ENCODE peak calls at places on chromosomes 5 and 9, in ten cellular contexts. A, K, I, H, D, X, Y, E, M and G are unnamed samples.

GRCh38 chr5:135042595-135042994 is 8.6 kb upstream of the PITX1 start:
- DNase-seq in K (no peak), D (no peak), A (no peak), I (no peak), M (no peak), Y (no peak), X (no peak), E (no peak), H (no peak), G (no peak)

GRCh38 chr5:94153736-94154450 is 412.5 kb upstream of the POU5F2 start:
- DNase-seq in D (no peak), Y (peak; percentile 60), K (no peak), M (no peak), H (peak; percentile 8), I (no peak), E (peak; percentile 38), A (peak; percentile 12), X (peak; percentile 58), G (no peak)

GRCh38 chr9:107626118-107626517 is 136.5 kb upstream of the KLF4 start:
- DNase-seq in I (no peak), K (no peak), M (no peak), D (no peak), H (no peak), Y (no peak), X (no peak), E (no peak), A (no peak), G (no peak)

GRCh38 chr9:96490534-96491078 is 40.6 kb downstream of the HABP4 start:
- DNase-seq in A (no peak), I (no peak), K (no peak), Y (no peak), E (no peak), H (no peak), D (no peak), M (no peak), X (no peak), G (no peak)

GRCh38 chr9:130498298-130498917 is 53.6 kb downstream of the ASS1 start:
- DNase-seq in D (no peak), A (peak; percentile 23), Y (peak; percentile 39), H (peak; percentile 34), I (no peak), X (no peak), M (no peak), E (no peak), K (no peak), G (peak; percentile 28)

GRCh38 chr5:55421074-55421529 is 113.3 kb downstream of the MTREX start:
- DNase-seq in D (no peak), A (peak; percentile 32), K (no peak), I (no peak), X (no peak), H (no peak), Y (peak; percentile 80), E (no peak), M (no peak), G (peak; percentile 39)

GRCh38 chr9:133202688-133203453 is 6.2 kb downstream of the OBP2B start:
- DNase-seq in Y (no peak), K (no peak), A (no peak), I (no peak), X (no peak), M (no peak), E (no peak), H (no peak), D (no peak), G (no peak)

GRCh38 chr5:56019306-56020272 is 24.8 kb upstream of the IL6ST start:
- DNase-seq in X (peak; percentile 78), A (peak; percentile 73), M (no peak), K (no peak), I (no peak), H (peak; percentile 57), D (no peak), E (peak; percentile 82), Y (peak; percentile 75), G (no peak)

GRCh38 chr5:142659405-142659804 is 26.5 kb downstream of the FGF1 start:
- DNase-seq in Y (no peak), H (no peak), M (no peak), A (no peak), K (no peak), E (peak; percentile 31), X (no peak), D (no peak), I (no peak), G (no peak)

GRCh38 chr5:51433052-51433710 is 49.9 kb downstream of the ISL1 start:
- DNase-seq in K (no peak), Y (no peak), D (no peak), M (no peak), E (no peak), I (no peak), A (no peak), X (no peak), H (no peak), G (no peak)

GRCh38 chr9:128276574-128277270 is 646 bp downstream of the SWI5 start:
- DNase-seq in D (peak; percentile 33), X (peak; percentile 37), E (peak; percentile 53), A (no peak), K (no peak), H (peak; percentile 24), M (no peak), Y (peak; percentile 49), I (no peak), G (no peak)

GRCh38 chr5:128534729-128535128 is 3.3 kb downstream of the FBN2 start:
- DNase-seq in E (no peak), H (peak; percentile 45), A (peak; percentile 13), I (no peak), M (no peak), Y (peak; percentile 35), K (no peak), X (peak; percentile 61), D (peak; percentile 5), G (no peak)
- TF ChIP-seq CTCF in E (no peak), H (no peak), A (no peak), I (no peak), M (no peak), Y (no peak), K (peak; percentile 39), X (no peak), D (no peak), G (no peak)

GRCh38 chr5:150458819-150459557 is 9.4 kb upstream of the RPS14 start:
- DNase-seq in Y (peak; percentile 45), E (peak; percentile 56), H (peak; percentile 55), X (peak; percentile 36), K (peak; percentile 94), A (peak; percentile 45), M (peak; percentile 91), I (peak; percentile 66), D (peak; percentile 94), G (peak; percentile 88)

GRCh38 chr5:150457112-150457511 is 7.6 kb upstream of the RPS14 start:
- DNase-seq in H (no peak), K (no peak), A (no peak), I (no peak), M (no peak), Y (no peak), D (no peak), E (no peak), X (no peak), G (no peak)

GRCh38 chr5:150457562-150458240 is 8.2 kb upstream of the RPS14 start:
- DNase-seq in D (no peak), A (no peak), E (no peak), X (no peak), I (no peak), K (no peak), H (no peak), Y (no peak), M (no peak), G (no peak)

GRCh38 chr5:150461231-150461630 is 11.7 kb upstream of the RPS14 start:
- DNase-seq in H (no peak), E (no peak), K (no peak), A (no peak), X (no peak), Y (no peak), M (no peak), D (no peak), I (no peak), G (peak; percentile 42)

DNA sequence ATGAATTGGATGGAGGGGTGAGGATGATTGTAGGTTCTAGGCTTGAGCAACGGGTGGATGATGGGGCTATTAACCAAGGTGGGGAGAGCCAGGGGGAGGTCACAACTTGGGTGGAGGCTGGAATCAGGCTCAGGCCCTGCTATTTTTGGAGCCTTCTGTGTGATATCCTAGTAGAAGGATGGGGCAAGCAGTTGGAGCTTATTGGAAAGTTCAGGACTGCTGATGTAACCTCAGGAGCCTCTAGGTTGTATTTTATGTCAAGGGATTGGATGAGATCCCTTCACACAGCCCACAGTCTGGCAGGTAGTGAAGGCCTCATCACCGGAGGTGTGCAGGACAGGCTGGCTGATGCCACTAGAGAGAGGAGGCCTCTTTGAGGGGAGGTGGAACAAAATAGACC is 11.2 kb upstream of the RPS14 start:
- DNase-seq in H (no peak), E (no peak), D (no peak), Y (no peak), I (no peak), X (no peak), A (no peak), M (no peak), K (no peak), G (no peak)
- TF ChIP-seq CTCF in H (no peak), E (no peak), D (no peak), Y (no peak), I (no peak), X (no peak), A (no peak), M (no peak), K (no peak), G (no peak)

DNA sequence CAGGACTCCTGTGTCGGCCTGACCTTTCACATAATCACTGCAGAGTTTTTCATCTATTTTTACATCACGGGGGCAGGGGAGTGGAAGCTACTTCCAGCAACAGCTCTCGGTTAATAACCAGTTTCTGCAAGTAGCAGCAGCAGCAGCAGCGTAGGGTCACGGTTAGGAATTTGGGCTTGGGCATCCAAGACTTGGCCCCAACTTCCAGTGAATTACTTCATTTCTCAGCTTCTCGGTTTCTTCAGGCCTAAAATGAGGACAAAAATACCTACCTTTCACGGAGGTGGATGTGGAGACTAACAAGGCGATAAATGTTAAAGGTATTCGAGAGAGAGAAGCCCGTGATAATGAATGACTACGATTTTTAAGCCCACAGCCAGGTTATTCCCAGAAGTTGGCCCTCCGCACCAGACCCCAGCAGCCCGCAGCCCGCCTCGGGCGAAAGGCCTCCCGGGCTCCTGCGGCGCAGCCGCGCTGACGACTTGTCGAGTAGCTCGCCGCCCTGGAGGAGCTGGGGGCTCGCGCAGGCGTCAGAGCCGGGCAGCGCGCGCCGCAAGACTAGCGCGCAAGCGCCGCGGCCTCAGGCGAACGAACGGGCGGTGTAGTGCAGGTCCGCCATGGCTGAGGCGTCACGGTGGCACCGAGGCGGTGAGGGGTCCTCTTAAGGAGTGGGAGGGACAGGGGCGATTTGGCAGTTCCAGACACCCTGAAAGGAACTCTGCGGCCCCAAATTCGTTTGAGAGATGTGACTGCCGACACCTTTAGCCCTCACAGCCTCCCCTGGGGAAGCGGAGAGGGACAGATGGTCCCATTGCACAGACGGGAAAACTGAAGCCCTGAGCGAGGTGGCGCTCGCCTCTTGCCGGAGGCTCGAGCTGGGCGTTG is at the start of gene PKD2L2:
- DNase-seq in I (peak; percentile 57), H (peak; percentile 95), A (peak; percentile 79), X (peak; percentile 88), M (no peak), Y (peak; percentile 86), E (peak; percentile 73), K (no peak), D (no peak), G (peak; percentile 87)
- TF ChIP-seq CTCF in I (no peak), H (no peak), A (no peak), X (peak; percentile 7), M (no peak), Y (no peak), E (no peak), K (no peak), D (no peak), G (no peak)

DNA sequence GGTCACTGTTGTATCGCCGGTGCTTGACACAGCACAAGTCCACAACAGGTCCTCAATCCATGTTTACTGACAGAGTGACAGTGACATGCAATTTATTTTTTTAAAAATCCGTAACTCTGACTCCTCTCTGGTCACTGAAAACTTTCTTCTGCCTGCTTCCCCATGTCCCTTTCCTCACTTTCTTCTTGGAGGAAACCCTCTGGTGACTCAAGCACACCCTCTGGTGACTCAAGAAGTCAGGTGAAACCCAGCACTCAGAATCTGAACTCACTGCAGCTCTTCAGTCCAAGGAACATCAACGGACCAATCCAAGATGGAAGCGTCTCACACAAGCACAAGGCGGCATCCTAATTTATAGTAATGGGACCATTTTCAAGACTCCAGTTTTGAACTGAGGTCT is 245.9 kb downstream of the FSTL4 start:
- DNase-seq in A (no peak), E (no peak), X (no peak), M (no peak), I (no peak), K (no peak), D (no peak), Y (peak; percentile 11), H (peak; percentile 3), G (no peak)
- TF ChIP-seq CTCF in A (no peak), E (no peak), X (no peak), M (no peak), I (no peak), K (no peak), D (no peak), Y (no peak), H (peak; percentile 4), G (no peak)